ENCODE peak calls at places on chromosomes 1 and 21, in nine cellular contexts. N is activated CD4-positive, alpha-beta T cell treated with anti-CD3 and anti-CD28 coated beads, Interleukin-2, amount 50 U/mL, for 24 hours; R is RPMI8226; M is ureter; Z is NCI-H2081; L is GM04504; E is AG04450; A is tibial nerve; O is T1000. G is an unnamed sample.

GRCh38 chr1:30719406-30720270 is 3.7 kb downstream of the MATN1 start:
- DNase-seq in N (no peak), R (peak), M (no peak), Z (peak), L (no peak), E (no peak), A (no peak), O (no peak), G (no peak)

GRCh38 chr1:227190321-227190720 is 128.0 kb downstream of the CDC42BPA start:
- DNase-seq in N (no peak), R (no peak), M (no peak), Z (no peak), L (no peak), E (no peak), A (no peak), O (no peak), G (no peak)

GRCh38 chr1:9413143-9413876 is 120.6 kb downstream of the SPSB1 start:
- DNase-seq in N (peak), R (peak), M (peak), Z (no peak), L (peak), E (peak), A (peak), O (peak), G (no peak)

GRCh38 chr21:41952568-41953248 is 1.1 kb downstream of the C2CD2 start:
- DNase-seq in N (no peak), R (peak), M (no peak), Z (no peak), L (no peak), E (no peak), A (no peak), O (no peak), G (no peak)

GRCh38 chr21:35697321-35697808 is 363.0 kb downstream of the SETD4 start:
- DNase-seq in N (no peak), R (peak), M (peak), Z (peak), L (peak), E (no peak), A (peak), O (no peak), G (no peak)

GRCh38 chr1:182291584-182292192 is 99.9 kb downstream of the GLUL start:
- DNase-seq in N (no peak), R (no peak), M (no peak), Z (no peak), L (no peak), E (no peak), A (no peak), O (no peak), G (no peak)

GRCh38 chr1:193187114-193187513 is 701 bp upstream of the B3GALT2 start:
- DNase-seq in N (no peak), R (no peak), M (no peak), Z (peak), L (no peak), E (no peak), A (no peak), O (no peak), G (no peak)

GRCh38 chr1:12100071-12100470 is 37.0 kb downstream of the TNFRSF8 start:
- DNase-seq in N (no peak), R (no peak), M (no peak), Z (no peak), L (no peak), E (no peak), A (no peak), O (no peak), G (no peak)

GRCh38 chr1:38745476-38746410 is 113.8 kb downstream of the RRAGC start:
- DNase-seq in N (no peak), R (no peak), M (no peak), Z (no peak), L (no peak), E (no peak), A (no peak), O (no peak), G (no peak)

GRCh38 chr1:240093120-240093961 is 1.7 kb downstream of the FMN2 start:
- DNase-seq in N (no peak), R (no peak), M (no peak), Z (peak), L (no peak), E (no peak), A (no peak), O (no peak), G (no peak)

GRCh38 chr1:15355968-15356621 is 53.6 kb upstream of the EFHD2 start:
- DNase-seq in N (no peak), R (no peak), M (no peak), Z (no peak), L (no peak), E (no peak), A (no peak), O (peak), G (no peak)

GRCh38 chr1:115879977-115880376 is 39.1 kb upstream of the NHLH2 start:
- DNase-seq in N (no peak), R (no peak), M (no peak), Z (no peak), L (no peak), E (no peak), A (no peak), O (no peak), G (no peak)

GRCh38 chr1:182855886-182856285 is 16.7 kb downstream of the DHX9 start:
- DNase-seq in N (no peak), R (no peak), M (no peak), Z (no peak), L (no peak), E (no peak), A (no peak), O (no peak), G (no peak)

GRCh38 chr1:85240174-85240601 is 19.3 kb downstream of the C1orf52 start:
- DNase-seq in N (no peak), R (no peak), M (no peak), Z (peak), L (no peak), E (no peak), A (no peak), O (no peak), G (no peak)

GRCh38 chr1:46927249-46927835 is 13.9 kb downstream of the CYP4A11 start:
- DNase-seq in N (no peak), R (no peak), M (no peak), Z (no peak), L (no peak), E (no peak), A (no peak), O (no peak), G (no peak)

GRCh38 chr21:9763306-9763705 is 758.1 kb upstream of the TPTE start:
- DNase-seq in N (no peak), R (no peak), M (no peak), Z (no peak), L (no peak), E (no peak), A (no peak), O (no peak), G (no peak)

GRCh38 chr21:44442266-44443125 is 12.8 kb upstream of the LRRC3 start:
- DNase-seq in N (no peak), R (no peak), M (no peak), Z (no peak), L (no peak), E (no peak), A (no peak), O (no peak), G (no peak)

GRCh38 chr1:19964542-19964941 is 14.9 kb downstream of the PLA2G2A start:
- DNase-seq in N (no peak), R (no peak), M (no peak), Z (no peak), L (no peak), E (no peak), A (no peak), O (no peak), G (no peak)